ENCODE peak calls at places on chromosomes 3 and 15, in ten cellular contexts. L, Z, G, U, T, P, X, S, E and H are unnamed samples.

GRCh38 chr15:87944051-87944450 is 312.5 kb downstream of the NTRK3 start:
- DNase-seq in L (no peak), Z (no peak), G (no peak), U (no peak), T (no peak), P (no peak), X (no peak), S (no peak), E (no peak), H (no peak)

GRCh38 chr3:128488636-128488994 is 4.4 kb downstream of the GATA2 start:
- DNase-seq in L (peak), Z (no peak), G (no peak), U (no peak), T (no peak), P (no peak), X (no peak), S (no peak), E (no peak), H (no peak)

GRCh38 chr3:67662733-67663132 is 8.3 kb upstream of the SUCLG2 start:
- DNase-seq in L (no peak), Z (no peak), G (no peak), U (no peak), T (no peak), P (no peak), X (no peak), S (no peak), E (no peak), H (no peak)

GRCh38 chr15:41695750-41696436 is 35.7 kb downstream of the MGA start:
- DNase-seq in L (peak), Z (no peak), G (peak), U (peak), T (no peak), P (peak), X (peak), S (no peak), E (peak), H (no peak)

GRCh38 chr3:40828741-40829415 is 304.1 kb downstream of the ZNF621 start:
- DNase-seq in L (no peak), Z (no peak), G (no peak), U (no peak), T (no peak), P (no peak), X (no peak), S (no peak), E (no peak), H (no peak)

GRCh38 chr15:88776646-88777045 is 26.6 kb upstream of the ACAN start:
- DNase-seq in L (no peak), Z (no peak), G (peak), U (no peak), T (no peak), P (no peak), X (peak), S (no peak), E (no peak), H (no peak)

GRCh38 chr3:86958534-86958933 is 32.4 kb downstream of the VGLL3 start:
- DNase-seq in L (no peak), Z (no peak), G (peak), U (peak), T (no peak), P (no peak), X (no peak), S (no peak), E (no peak), H (no peak)

GRCh38 chr3:112814256-112814655 is 32.4 kb downstream of the CD200R1L start:
- DNase-seq in L (peak), Z (no peak), G (peak), U (peak), T (no peak), P (no peak), X (peak), S (no peak), E (peak), H (no peak)

GRCh38 chr3:117892431-117892841 is 1142.2 kb downstream of the IGSF11 start:
- DNase-seq in L (no peak), Z (no peak), G (peak), U (no peak), T (no peak), P (no peak), X (peak), S (no peak), E (no peak), H (no peak)